ENCODE peak calls at places on chromosomes 11 and 22, in ten cellular contexts. F is CD8-positive, alpha-beta T cell; V is body of pancreas; Y is adrenal gland; U is Panc1; S is heart left ventricle; I is thyroid gland; O is AG10803; J is uterus; C is HepG2. P is an unnamed sample.

GRCh38 chr22:49049691-49050090 is 778.0 kb downstream of the BRD1 start:
- DNase-seq in J (no peak), I (no peak), U (no peak), V (no peak), Y (no peak), C (no peak), S (no peak), F (no peak), O (no peak), P (no peak)

GRCh38 chr11:47616726-47617416 is 22.7 kb upstream of the C1QTNF4 start:
- DNase-seq in J (peak; percentile 59), C (peak; percentile 58), U (peak; percentile 35), F (no peak), Y (peak; percentile 78), S (peak; percentile 60), I (peak; percentile 76), V (peak; percentile 45), O (peak; percentile 85), P (peak; percentile 34)

GRCh38 chr11:96301818-96302217 is 41.2 kb downstream of the MAML2 start:
- DNase-seq in F (no peak), J (no peak), C (no peak), Y (no peak), V (no peak), U (no peak), O (no peak), I (no peak), S (no peak), P (no peak)

GRCh38 chr11:64519541-64519940 is 71.5 kb upstream of the SLC22A12 start:
- DNase-seq in I (no peak), U (no peak), Y (no peak), O (no peak), C (no peak), F (no peak), J (no peak), V (no peak), S (no peak), P (no peak)

GRCh38 chr11:119741369-119742262 is 12.6 kb upstream of the NECTIN1 start:
- DNase-seq in C (peak; percentile 21), F (peak; percentile 45), J (no peak), Y (peak; percentile 51), O (no peak), S (peak; percentile 49), I (peak; percentile 35), U (no peak), V (peak; percentile 47), P (no peak)

GRCh38 chr11:33868646-33869461 is 23.0 kb downstream of the LMO2 start:
- DNase-seq in V (peak; percentile 18), U (no peak), F (no peak), O (no peak), J (no peak), C (no peak), Y (no peak), S (peak; percentile 12), I (no peak), P (no peak)

GRCh38 chr22:35589071-35589735 is 27.9 kb downstream of the MB start:
- DNase-seq in V (no peak), S (no peak), C (no peak), J (peak; percentile 79), F (no peak), Y (peak; percentile 77), I (no peak), O (peak; percentile 91), U (peak; percentile 89), P (peak; percentile 84)

GRCh38 chr11:12126352-12127019 is 16.1 kb downstream of the MICAL2 start:
- DNase-seq in S (no peak), F (no peak), I (no peak), V (no peak), Y (no peak), U (no peak), C (no peak), J (no peak), O (peak; percentile 89), P (peak; percentile 49)

GRCh38 chr11:86469491-86470388 is 95.1 kb downstream of the CCDC81 start:
- DNase-seq in I (no peak), J (no peak), C (peak; percentile 83), V (no peak), S (no peak), Y (no peak), F (no peak), O (peak; percentile 65), U (no peak), P (no peak)

GRCh38 chr11:62721994-62722393 is 5.3 kb downstream of the HNRNPUL2 start:
- DNase-seq in F (no peak), U (no peak), J (no peak), O (peak; percentile 39), I (no peak), V (no peak), C (peak; percentile 80), Y (no peak), S (no peak), P (no peak)

GRCh38 chr11:116517584-116517983 is 255.2 kb downstream of the BUD13 start:
- DNase-seq in J (no peak), S (no peak), Y (no peak), O (no peak), C (no peak), U (no peak), F (no peak), I (no peak), V (no peak), P (no peak)

GRCh38 chr22:16960884-16961249 is 47.2 kb downstream of the GAB4 start:
- DNase-seq in I (no peak), V (no peak), O (no peak), F (no peak), J (no peak), C (no peak), Y (no peak), S (no peak), U (no peak), P (no peak)

GRCh38 chr11:17543574-17544180 is 539 bp downstream of the USH1C start:
- DNase-seq in I (no peak), Y (no peak), C (no peak), S (no peak), F (no peak), U (no peak), J (no peak), O (no peak), V (no peak), P (no peak)

GRCh38 chr22:40502919-40503318 is 132.5 kb downstream of the SGSM3 start:
- DNase-seq in C (no peak), J (no peak), Y (no peak), S (no peak), O (no peak), U (no peak), I (no peak), F (no peak), V (no peak), P (no peak)

GRCh38 chr22:46079861-46080821 is 70.2 kb upstream of the PPARA start:
- DNase-seq in F (no peak), J (peak; percentile 88), O (peak; percentile 95), I (peak; percentile 31), Y (peak; percentile 87), V (peak; percentile 79), U (no peak), S (peak; percentile 79), C (no peak), P (no peak)

GRCh38 chr11:66417000-66417399 is 3.8 kb upstream of the NPAS4 start:
- DNase-seq in S (no peak), J (no peak), U (no peak), C (no peak), I (no peak), O (no peak), F (no peak), Y (no peak), V (no peak), P (no peak)

GRCh38 chr22:43440103-43440387 is 28.2 kb downstream of the MPPED1 start:
- DNase-seq in U (no peak), F (no peak), O (no peak), Y (no peak), C (no peak), S (no peak), I (no peak), J (no peak), V (no peak), P (no peak)

GRCh38 chr22:37632174-37633081 is 7.0 kb upstream of the SH3BP1 start:
- DNase-seq in U (no peak), Y (no peak), C (no peak), J (no peak), O (no peak), F (no peak), I (no peak), V (no peak), S (no peak), P (no peak)

GRCh38 chr11:104333977-104334376 is 170.0 kb upstream of the PDGFD start:
- DNase-seq in Y (peak; percentile 33), V (no peak), I (no peak), O (no peak), C (peak; percentile 7), S (no peak), U (no peak), J (no peak), F (no peak), P (no peak)
- TF ChIP-seq CTCF in Y (peak; percentile 23), V (no peak), I (no peak), O (peak; percentile 13), C (no peak), S (no peak), U (peak; percentile 37), J (no peak), F (no peak), P (peak; percentile 32)

DNA sequence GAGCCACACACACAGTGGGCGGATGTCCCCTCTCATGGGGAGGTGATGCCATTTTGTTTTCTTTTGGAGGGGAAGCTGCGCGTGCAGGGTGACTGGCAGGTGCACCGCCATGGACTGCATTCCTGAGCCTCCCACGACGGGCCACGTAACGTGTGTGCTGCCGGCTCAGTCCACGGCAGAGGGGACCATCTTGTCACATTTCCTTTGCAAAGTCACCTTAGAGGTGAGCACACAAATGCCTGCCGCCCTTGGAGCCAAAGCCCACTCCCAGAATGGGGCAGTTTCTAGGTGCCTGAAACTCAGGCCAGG is 262.5 kb downstream of the CTTN start:
- DNase-seq in F (no peak), J (no peak), C (no peak), S (no peak), Y (no peak), V (no peak), I (no peak), U (no peak), O (no peak), P (no peak)
- H3K4me3 ChIP-seq in F (no peak overlapping the region), J (no peak overlapping the region), C (no peak overlapping the region), S (no peak overlapping the region), Y (no peak overlapping the region), V (no peak overlapping the region), I (no peak overlapping the region), U (no peak overlapping the region), O (no peak overlapping the region), P (no peak overlapping the region)

GRCh38 chr22:50399751-50400331 is 56.7 kb downstream of the PPP6R2 start:
- DNase-seq in V (peak; percentile 56), S (peak; percentile 29), C (peak; percentile 16), F (no peak), U (no peak), O (peak; percentile 24), J (no peak), I (peak; percentile 38), Y (peak; percentile 62), P (no peak)
- TF ChIP-seq CTCF in V (no peak), S (no peak), C (peak; percentile 82), F (no peak), U (no peak), O (peak; percentile 48), J (no peak), I (peak; percentile 6), Y (peak; percentile 28), P (peak; percentile 55)

GRCh38 chr22:26586556-26587325 is 3.2 kb downstream of the TPST2 start:
- DNase-seq in C (no peak), J (no peak), S (no peak), F (peak; percentile 46), V (no peak), Y (no peak), I (no peak), O (no peak), U (no peak), P (no peak)
- H3K4me3 ChIP-seq in C (no peak overlapping the region), J (no peak overlapping the region), S (no peak overlapping the region), F (peak overlapping the region; percentile 32), V (no peak overlapping the region), Y (no peak overlapping the region), I (no peak overlapping the region), O (no peak overlapping the region), U (no peak overlapping the region), P (no peak overlapping the region)

P was measured in AG04449.